ENCODE peak calls at places on chromosomes 16 and 17, in six cellular contexts. B is IMR-90, D is H9, W is trophoblast cell, A is H1, Q is mesenchymal stem cell. Z is an unnamed sample.

GRCh38 chr17:75271955-75272847 is 1.2 kb upstream of the MIF4GD start:
- DNase-seq in B (peak), D (peak), W (no peak), A (no peak), Q (no peak), Z (no peak)

GRCh38 chr16:71855937-71856662 is 10.3 kb downstream of the ATXN1L start:
- DNase-seq in B (no peak), D (no peak), W (no peak), A (no peak), Q (no peak), Z (no peak)

GRCh38 chr17:33209671-33210070 is 83.4 kb downstream of the ASIC2 start:
- DNase-seq in B (peak), D (peak), W (no peak), A (no peak), Q (peak), Z (no peak)

GRCh38 chr16:70437582-70438324 is 1.1 kb downstream of the ST3GAL2 start:
- DNase-seq in B (peak), D (no peak), W (peak), A (no peak), Q (peak), Z (no peak)

GRCh38 chr17:40540448-40540847 is 24.8 kb downstream of the CCR7 start:
- DNase-seq in B (no peak), D (no peak), W (peak), A (no peak), Q (no peak), Z (no peak)

GRCh38 chr17:16662936-16663335 is 9.3 kb upstream of the ZNF624 start:
- DNase-seq in B (no peak), D (no peak), W (peak), A (no peak), Q (no peak), Z (no peak)

GRCh38 chr17:78450696-78451344 is 72.4 kb downstream of the PGS1 start:
- DNase-seq in B (no peak), D (no peak), W (no peak), A (no peak), Q (no peak), Z (no peak)

GRCh38 chr17:1008008-1008761 is 11.3 kb downstream of the TIMM22 start:
- DNase-seq in B (no peak), D (no peak), W (no peak), A (no peak), Q (no peak), Z (no peak)

GRCh38 chr17:62083651-62084050 is 18.6 kb upstream of the MED13 start:
- DNase-seq in B (no peak), D (no peak), W (peak), A (no peak), Q (no peak), Z (no peak)

GRCh38 chr16:57962756-57963155 is 8.2 kb downstream of the CNGB1 start:
- DNase-seq in B (no peak), D (no peak), W (no peak), A (no peak), Q (no peak), Z (no peak)

GRCh38 chr16:2001456-2002355 is 7.9 kb downstream of the ZNF598 start:
- DNase-seq in B (no peak), D (no peak), W (no peak), A (no peak), Q (no peak), Z (no peak)

GRCh38 chr16:2003827-2004641 is 5.6 kb downstream of the ZNF598 start:
- DNase-seq in B (peak), D (peak), W (peak), A (peak), Q (peak), Z (peak)

GRCh38 chr16:2001035-2001434 is 8.6 kb downstream of the ZNF598 start:
- DNase-seq in B (no peak), D (no peak), W (no peak), A (no peak), Q (no peak), Z (no peak)

GRCh38 chr16:2003231-2003826 is 6.3 kb downstream of the ZNF598 start:
- DNase-seq in B (no peak), D (no peak), W (no peak), A (no peak), Q (no peak), Z (no peak)

GRCh38 chr16:2002406-2003230 is 7.0 kb downstream of the ZNF598 start:
- DNase-seq in B (no peak), D (no peak), W (no peak), A (no peak), Q (no peak), Z (no peak)
- H3K14ac ChIP-seq in B (no peak), D (no peak), W (no peak), A (no peak), Q (no peak), Z (no peak)

GRCh38 chr16:10332775-10333174 is 53.1 kb upstream of the ATF7IP2 start:
- DNase-seq in B (no peak), D (no peak), W (no peak), A (no peak), Q (no peak), Z (no peak)

GRCh38 chr16:10335681-10336080 is 50.2 kb upstream of the ATF7IP2 start:
- DNase-seq in B (no peak), D (no peak), W (peak), A (no peak), Q (no peak), Z (no peak)

GRCh38 chr16:10332301-10332700 is 53.6 kb upstream of the ATF7IP2 start:
- DNase-seq in B (no peak), D (no peak), W (no peak), A (no peak), Q (no peak), Z (no peak)

GRCh38 chr16:10338426-10338825 is 47.4 kb upstream of the ATF7IP2 start:
- DNase-seq in B (no peak), D (no peak), W (no peak), A (no peak), Q (no peak), Z (no peak)

DNA sequence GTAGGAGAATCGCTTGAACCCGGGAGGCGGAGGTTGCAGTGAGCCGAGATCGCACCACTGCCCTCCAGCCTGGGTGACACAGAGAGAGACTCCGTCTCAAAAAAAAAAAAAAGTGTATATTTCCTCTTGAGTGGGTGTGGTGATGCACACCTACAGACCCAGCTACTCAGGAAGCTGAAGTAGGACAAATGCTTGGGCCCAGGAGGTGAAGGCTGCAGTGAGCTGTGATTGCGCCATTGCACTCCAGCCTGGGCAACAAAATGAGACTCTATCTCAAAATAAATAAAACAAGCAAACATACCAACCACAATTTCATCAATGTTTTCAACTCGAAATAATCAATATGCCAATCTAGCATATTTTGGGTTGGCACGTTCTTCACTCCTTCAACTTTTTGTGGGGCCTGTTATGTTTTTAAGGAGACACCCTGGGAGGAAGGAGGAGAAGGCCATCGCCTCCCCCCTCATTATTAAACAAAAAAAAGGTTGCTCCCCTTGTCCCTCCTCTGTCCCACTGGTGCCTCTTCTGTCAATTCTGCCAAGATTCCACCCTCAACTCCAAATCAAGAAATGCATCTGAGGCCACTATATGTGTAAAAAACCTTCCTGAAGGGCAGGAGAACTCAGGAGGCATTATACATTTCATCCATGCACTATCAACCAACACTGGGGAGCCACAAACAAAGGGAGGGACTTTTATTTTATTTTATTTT is 52.4 kb upstream of the ATF7IP2 start:
- DNase-seq in B (no peak), D (no peak), W (peak), A (no peak), Q (no peak), Z (no peak)
- H2BK120ac ChIP-seq in B (no peak), D (no peak), W (no peak), A (no peak), Q (no peak), Z (no peak)

GRCh38 chr17:27460196-27460725 is 4.0 kb downstream of the KSR1 start:
- DNase-seq in B (no peak), D (no peak), W (no peak), A (no peak), Q (no peak), Z (no peak)
- H3K14ac ChIP-seq in B (peak), D (no peak), W (peak), A (no peak), Q (no peak), Z (no peak)

GRCh38 chr17:79777844-79778503 is at the start of gene CBX2:
- DNase-seq in B (peak), D (peak), W (peak), A (no peak), Q (peak), Z (peak)

GRCh38 chr17:79775635-79776034 is 2.3 kb upstream of the CBX2 start:
- DNase-seq in B (no peak), D (no peak), W (no peak), A (no peak), Q (no peak), Z (no peak)

GRCh38 chr17:79776378-79777165 is 1.4 kb upstream of the CBX2 start:
- DNase-seq in B (no peak), D (no peak), W (no peak), A (no peak), Q (peak), Z (no peak)

GRCh38 chr17:79778504-79779087 is 648 bp downstream of the CBX2 start:
- DNase-seq in B (no peak), D (peak), W (no peak), A (no peak), Q (peak), Z (peak)

GRCh38 chr17:79777166-79777843 is 643 bp upstream of the CBX2 start:
- DNase-seq in B (peak), D (peak), W (no peak), A (no peak), Q (peak), Z (peak)
- H2BK120ac ChIP-seq in B (no peak), D (peak), W (peak), A (peak), Q (peak), Z (no peak)

GRCh38 chr16:54086791-54087190 is 199.8 kb downstream of the IRX3 start:
- DNase-seq in B (no peak), D (no peak), W (no peak), A (no peak), Q (no peak), Z (no peak)
- H3K14ac ChIP-seq in B (no peak), D (no peak), W (no peak), A (no peak), Q (no peak), Z (no peak)

DNA sequence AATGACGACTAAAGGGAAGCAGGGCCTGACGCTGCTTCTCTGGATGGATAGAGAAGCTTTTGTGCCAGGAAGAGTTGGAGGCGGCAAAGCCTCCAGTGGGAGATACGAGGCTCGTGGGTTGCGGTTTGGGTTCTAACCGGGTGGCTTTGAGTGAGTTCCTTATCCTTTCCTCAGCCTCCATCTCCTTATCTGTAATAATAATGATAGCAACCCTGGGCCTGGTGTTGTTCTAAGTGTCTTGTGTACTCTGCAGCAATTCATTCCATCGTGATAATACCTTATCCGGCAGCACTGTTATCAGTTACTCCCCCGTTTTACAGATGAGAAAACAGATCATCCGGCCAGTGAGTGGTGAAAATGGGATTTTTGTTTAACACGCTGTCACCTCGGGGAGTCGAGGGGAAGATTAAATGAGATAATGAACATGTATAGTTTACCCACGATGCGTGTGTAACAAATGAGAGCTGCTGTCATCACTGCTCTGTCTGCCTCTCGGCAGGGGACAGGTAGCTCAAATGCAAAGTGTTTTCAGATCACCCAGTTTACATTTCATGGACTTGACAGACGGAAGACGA is 52.0 kb upstream of the LHX1 start:
- DNase-seq in B (no peak), D (no peak), W (no peak), A (no peak), Q (no peak), Z (no peak)
- H2BK120ac ChIP-seq in B (no peak), D (no peak), W (no peak), A (no peak), Q (no peak), Z (peak)

GRCh38 chr16:66007717-66008116 is 358.8 kb upstream of the CDH5 start:
- DNase-seq in B (peak), D (no peak), W (no peak), A (no peak), Q (peak), Z (no peak)

GRCh38 chr16:66006485-66006884 is 360.0 kb upstream of the CDH5 start:
- DNase-seq in B (no peak), D (no peak), W (no peak), A (no peak), Q (no peak), Z (no peak)

GRCh38 chr16:66001432-66001831 is 365.1 kb upstream of the CDH5 start:
- DNase-seq in B (peak), D (no peak), W (no peak), A (no peak), Q (no peak), Z (no peak)

GRCh38 chr16:66003196-66003595 is 363.3 kb upstream of the CDH5 start:
- DNase-seq in B (peak), D (no peak), W (no peak), A (no peak), Q (peak), Z (no peak)

DNA sequence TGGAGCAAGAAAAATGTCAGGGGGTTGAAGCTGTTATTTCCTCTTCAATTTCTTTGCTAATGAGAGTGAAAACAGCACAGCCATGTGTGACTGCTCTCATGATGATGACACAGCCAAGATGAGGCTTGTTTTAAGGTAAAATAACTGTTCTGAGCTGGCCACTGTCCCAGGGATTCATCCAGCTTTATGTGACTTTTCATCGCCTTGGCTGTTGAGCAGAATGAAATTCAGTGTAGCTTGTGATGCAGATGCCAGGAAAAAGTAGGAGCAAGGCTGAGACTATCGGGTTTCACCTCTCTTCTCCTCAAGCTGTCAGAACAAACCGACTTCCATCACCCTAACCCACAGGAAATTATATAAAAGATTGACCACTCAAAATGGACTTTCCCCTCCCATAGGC is 361.8 kb upstream of the CDH5 start:
- DNase-seq in B (peak), D (no peak), W (no peak), A (no peak), Q (no peak), Z (no peak)
- H3K14ac ChIP-seq in B (peak), D (no peak), W (no peak), A (no peak), Q (no peak), Z (no peak)